ENCODE peak calls at places on chromosome 3, in ten cellular contexts. G, M, R, F, P, C, B, A, D and E are unnamed samples. For H3K4me1, the result is how much of the 10 kb centered on the place peaks cover.

GRCh38 chr3:13204177-13204581 is 130.9 kb upstream of the IQSEC1 start:
- DNase-seq in C (no peak), M (peak), A (no peak), G (peak), B (no peak), D (no peak), F (no peak), R (no peak), P (no peak), E (no peak)

GRCh38 chr3:131326307-131326706 is 55.3 kb upstream of the NUDT16 start:
- DNase-seq in B (no peak), D (no peak), A (no peak), G (no peak), F (no peak), R (no peak), P (no peak), C (no peak), M (no peak), E (no peak)

GRCh38 chr3:94413721-94414106 is 350.9 kb downstream of the NSUN3 start:
- DNase-seq in D (no peak), C (no peak), B (no peak), F (no peak), G (no peak), R (no peak), M (no peak), P (no peak), A (peak), E (no peak)

GRCh38 chr3:8336456-8336855 is 165.2 kb upstream of the LMCD1 start:
- DNase-seq in B (no peak), A (no peak), R (no peak), M (no peak), D (no peak), G (no peak), P (no peak), F (no peak), C (no peak), E (no peak)

GRCh38 chr3:43998374-43998840 is 243.3 kb upstream of the TOPAZ1 start:
- DNase-seq in G (no peak), C (no peak), M (peak), A (no peak), D (no peak), P (no peak), B (no peak), R (no peak), F (no peak), E (no peak)

GRCh38 chr3:162605651-162606204 is 1109.1 kb downstream of the OTOL1 start:
- DNase-seq in F (no peak), A (no peak), B (no peak), C (no peak), R (no peak), D (no peak), G (no peak), P (no peak), M (no peak), E (no peak)

GRCh38 chr3:138877246-138877645 is 42.5 kb upstream of the PIK3CB start:
- DNase-seq in A (no peak), M (no peak), C (no peak), B (no peak), D (no peak), P (no peak), R (no peak), F (no peak), G (no peak), E (no peak)

GRCh38 chr3:66101901-66102300 is 63.2 kb upstream of the MAGI1 start:
- DNase-seq in D (no peak), M (no peak), G (no peak), C (no peak), B (no peak), F (no peak), A (no peak), P (no peak), R (no peak), E (no peak)

GRCh38 chr3:152554980-152555379 is 280.0 kb upstream of the P2RY1 start:
- DNase-seq in D (peak), G (no peak), M (no peak), P (no peak), R (no peak), B (no peak), A (peak), F (no peak), C (no peak), E (no peak)

GRCh38 chr3:71582612-71583568 is 638 bp downstream of the FOXP1 start:
- DNase-seq in B (peak), D (peak), F (peak), M (peak), R (peak), A (peak), P (peak), C (peak), G (peak), E (peak)

GRCh38 chr3:17823816-17824215 is 81.4 kb upstream of the TBC1D5 start:
- DNase-seq in D (no peak), G (no peak), P (no peak), M (no peak), A (no peak), B (no peak), F (no peak), C (no peak), R (no peak), E (no peak)

GRCh38 chr3:124298951-124299350 is 307.0 kb upstream of the ROPN1 start:
- DNase-seq in D (no peak), G (no peak), F (no peak), C (no peak), M (no peak), A (no peak), B (no peak), P (no peak), R (no peak), E (peak)

GRCh38 chr3:24494616-24495333 is at the start of gene THRB:
- DNase-seq in G (peak), M (peak), D (peak), A (no peak), B (peak), P (peak), F (peak), R (no peak), C (peak), E (peak)

GRCh38 chr3:42375121-42375520 is 35.3 kb downstream of the LYZL4 start:
- DNase-seq in R (no peak), F (no peak), D (no peak), G (no peak), C (no peak), B (no peak), A (no peak), M (no peak), P (no peak), E (no peak)

GRCh38 chr3:143306419-143306818 is 186.8 kb downstream of the CHST2 start:
- DNase-seq in R (no peak), A (no peak), C (no peak), B (no peak), P (no peak), M (no peak), F (peak), G (no peak), D (no peak), E (no peak)

GRCh38 chr3:184354121-184354728 is 7.2 kb downstream of the CLCN2 start:
- DNase-seq in P (peak), B (no peak), R (no peak), C (peak), F (peak), M (no peak), G (no peak), A (no peak), D (peak), E (peak)

GRCh38 chr3:173893066-173893465 is 495.5 kb downstream of the NLGN1 start:
- DNase-seq in D (no peak), C (no peak), R (no peak), P (no peak), A (peak), B (no peak), F (no peak), G (no peak), M (no peak), E (no peak)

GRCh38 chr3:141960731-141961130 is 84.3 kb downstream of the ATP1B3 start:
- DNase-seq in R (no peak), B (no peak), C (no peak), M (no peak), G (no peak), D (no peak), P (no peak), A (peak), F (no peak), E (no peak)

GRCh38 chr3:20668411-20668810 is 482.4 kb upstream of the SGO1 start:
- DNase-seq in G (no peak), C (no peak), D (no peak), F (no peak), R (no peak), A (no peak), P (no peak), B (no peak), M (no peak), E (no peak)

GRCh38 chr3:171972965-171973364 is 66.4 kb upstream of the FNDC3B start:
- DNase-seq in C (peak), D (peak), M (no peak), A (no peak), F (no peak), G (no peak), B (peak), R (no peak), P (peak), E (no peak)

GRCh38 chr3:128493221-128494151 is 485 bp upstream of the GATA2 start:
- DNase-seq in M (no peak), B (peak), F (peak), R (no peak), P (peak), A (no peak), G (no peak), D (no peak), C (peak), E (no peak)
- H3K4me1 ChIP-seq in M (under half), B (half or more), F (half or more), R (half or more), P (under half), A (under half), G (under half), D (under half), C (half or more), E (under half)

GRCh38 chr3:112900088-112900487 is 53.4 kb upstream of the CD200R1L start:
- DNase-seq in P (no peak), C (no peak), M (no peak), A (peak), F (no peak), B (no peak), D (no peak), G (no peak), R (no peak), E (no peak)
- H3K27ac ChIP-seq in P (no peak), C (no peak), M (no peak), A (no peak), F (no peak), B (no peak), D (no peak), G (no peak), R (no peak), E (no peak)

GRCh38 chr3:186618318-186618938 is 5.6 kb downstream of the AHSG start:
- DNase-seq in A (no peak), D (no peak), G (no peak), P (no peak), C (no peak), M (no peak), R (no peak), F (no peak), B (no peak), E (peak)
- TF ChIP-seq POLR2A in A (no peak), D (no peak), G (no peak), P (no peak), C (no peak), M (no peak), R (no peak), F (no peak), B (no peak), E (no peak)

DNA sequence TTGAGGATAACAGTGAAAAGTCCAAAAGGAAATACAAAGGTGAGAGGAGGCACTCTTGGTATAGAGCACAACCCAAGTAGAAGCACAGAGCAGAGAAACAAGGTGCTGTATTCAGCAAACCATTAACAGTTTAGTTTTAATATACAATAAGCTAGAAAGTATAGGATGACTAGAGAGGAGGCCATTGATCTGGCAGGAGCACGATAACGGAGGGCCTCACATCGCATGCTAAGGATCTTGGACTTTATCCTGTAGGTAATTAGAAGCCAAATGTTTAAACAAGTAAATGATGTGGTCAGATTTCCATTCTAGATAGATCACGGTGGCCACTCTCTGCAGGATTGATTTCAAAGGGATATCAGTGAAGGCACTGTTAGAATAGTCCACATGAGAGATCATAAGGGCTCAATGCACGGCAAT is 935.0 kb downstream of the ROBO1 start:
- DNase-seq in B (no peak), D (no peak), P (no peak), M (no peak), C (no peak), R (no peak), A (no peak), G (no peak), F (no peak), E (no peak)
- H3K4me1 ChIP-seq in B (under half), D (under half), P (under half), M (under half), C (under half), R (under half), A (under half), G (under half), F (under half), E (under half)

GRCh38 chr3:127214990-127215389 is 22.1 kb downstream of the PRR23E start:
- DNase-seq in G (no peak), A (no peak), R (no peak), F (no peak), P (no peak), M (no peak), D (no peak), B (no peak), C (no peak), E (no peak)
- H3K27ac ChIP-seq in G (no peak), A (no peak), R (no peak), F (no peak), P (no peak), M (no peak), D (no peak), B (no peak), C (no peak), E (no peak)

DNA sequence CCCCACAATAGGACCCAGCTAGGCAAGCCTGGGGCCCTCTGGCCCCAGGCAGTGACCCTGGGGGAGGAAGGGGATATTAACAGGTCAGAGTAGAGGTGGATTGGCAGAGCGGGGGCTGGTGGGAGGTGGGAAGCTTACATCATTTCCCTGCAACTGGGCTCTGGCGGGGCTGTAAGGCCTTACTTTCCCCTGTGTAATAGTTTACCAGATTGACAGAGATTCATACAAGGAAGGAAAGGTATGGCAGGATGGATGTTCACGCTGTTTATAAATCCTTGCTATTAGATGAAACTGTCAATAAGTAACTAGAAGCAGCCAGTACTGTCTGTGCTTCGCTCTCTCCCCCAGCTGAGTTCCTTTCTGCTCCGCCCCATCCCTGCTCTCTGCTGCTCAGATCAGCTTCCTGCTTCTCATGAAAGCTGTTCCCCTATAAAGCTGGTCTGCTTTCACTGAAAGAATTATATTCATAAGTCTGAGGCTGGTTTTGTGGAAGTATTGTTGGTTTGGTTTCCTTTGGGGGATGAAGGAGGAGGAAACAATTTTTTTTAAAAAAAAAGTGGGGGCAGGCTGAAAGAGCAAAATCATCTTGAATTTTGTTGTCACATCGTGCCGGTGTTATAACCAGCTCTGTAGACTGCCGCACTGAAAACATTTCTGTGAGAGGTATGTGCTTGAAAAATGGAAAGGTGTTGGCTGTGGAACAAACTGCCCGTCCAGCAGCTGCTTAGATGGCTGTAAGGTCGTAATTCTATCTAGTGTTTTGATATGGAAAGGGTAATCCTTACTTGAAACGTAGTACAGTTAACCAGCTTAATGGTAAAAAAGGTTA is 76.4 kb downstream of the BBX start:
- DNase-seq in D (peak), F (peak), R (no peak), C (peak), B (peak), M (no peak), G (peak), P (peak), A (peak), E (peak)
- TF ChIP-seq POLR2A in D (no peak), F (no peak), R (no peak), C (peak), B (no peak), M (peak), G (no peak), P (no peak), A (no peak), E (no peak)

GRCh38 chr3:149463921-149464320 is 10.6 kb upstream of the TM4SF4 start:
- DNase-seq in A (no peak), C (no peak), M (peak), D (no peak), G (no peak), F (no peak), R (no peak), B (no peak), P (no peak), E (no peak)

GRCh38 chr3:149465351-149465883 is 9.1 kb upstream of the TM4SF4 start:
- DNase-seq in G (no peak), R (no peak), F (no peak), P (no peak), C (no peak), A (no peak), M (no peak), B (no peak), D (no peak), E (no peak)

GRCh38 chr3:149464706-149465328 is 9.7 kb upstream of the TM4SF4 start:
- DNase-seq in F (no peak), D (no peak), P (no peak), R (no peak), C (no peak), A (no peak), M (peak), G (peak), B (no peak), E (no peak)

GRCh38 chr3:149468504-149469212 is 5.8 kb upstream of the TM4SF4 start:
- DNase-seq in F (no peak), B (no peak), P (no peak), A (no peak), M (no peak), C (peak), D (no peak), R (no peak), G (no peak), E (no peak)

DNA sequence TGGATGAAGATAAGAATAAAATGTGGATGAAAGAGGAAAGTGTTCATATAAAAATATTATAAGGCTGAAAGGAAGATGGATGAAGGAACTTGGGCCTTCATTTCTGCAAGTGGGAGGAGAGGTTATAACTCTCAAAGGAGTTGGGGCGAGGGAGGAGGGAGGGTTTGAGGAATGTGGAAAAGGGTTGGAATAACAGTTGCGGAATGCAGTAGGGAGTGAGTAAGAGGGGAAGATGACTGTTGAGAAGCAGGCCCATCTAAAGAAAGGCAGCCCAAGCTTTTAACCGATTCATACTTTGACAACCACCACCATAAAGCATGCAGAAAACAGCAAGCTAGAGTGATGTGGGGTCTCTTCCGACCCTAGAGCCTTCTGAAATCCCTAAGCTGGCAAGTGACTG is 8.3 kb upstream of the TM4SF4 start:
- DNase-seq in A (peak), G (no peak), P (peak), B (no peak), R (no peak), C (no peak), D (peak), F (no peak), M (no peak), E (no peak)
- H3K4me1 ChIP-seq in A (under half), G (under half), P (under half), B (under half), R (under half), C (under half), D (under half), F (under half), M (under half), E (under half)

DNA sequence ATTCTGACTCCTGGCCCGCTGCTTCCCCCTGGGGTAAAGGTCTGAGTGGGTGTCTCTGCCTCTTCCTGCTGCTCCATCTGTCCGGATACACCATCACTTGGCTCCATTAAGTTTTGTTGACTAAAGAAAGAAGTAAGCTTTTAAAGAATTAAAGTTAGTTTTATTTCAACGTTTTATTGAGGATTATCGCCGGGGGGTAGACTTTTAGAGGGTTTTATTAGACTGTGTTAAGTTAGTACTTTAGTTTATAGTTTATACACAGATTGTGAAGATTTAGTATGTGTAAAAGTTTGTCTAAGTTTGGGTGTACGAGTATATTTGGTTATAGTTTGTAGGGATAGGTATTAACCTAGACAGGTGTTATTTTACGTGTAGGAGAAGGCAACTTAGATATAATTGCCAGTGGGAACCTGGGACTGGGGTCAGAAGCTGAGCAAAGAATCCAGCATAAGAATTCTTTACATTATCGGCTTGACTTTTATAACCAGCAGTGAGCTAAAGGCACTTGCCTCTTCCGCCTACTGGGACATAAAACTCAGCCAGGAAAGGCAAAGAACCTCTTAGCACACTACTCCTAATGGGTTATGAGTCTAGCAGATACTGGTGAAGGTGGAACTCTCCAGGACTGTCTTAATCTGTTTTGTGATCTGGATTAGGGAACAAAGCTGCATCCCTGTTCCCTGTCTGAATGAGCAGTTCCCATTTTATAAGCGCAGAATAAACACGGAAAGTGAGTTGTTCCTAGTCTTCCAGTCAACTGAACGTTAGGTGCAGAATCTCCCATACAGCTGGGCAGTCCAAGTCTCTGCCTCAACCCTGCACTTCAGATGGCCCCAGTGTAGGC is 131.3 kb downstream of the FAM43A start:
- DNase-seq in G (no peak), M (no peak), F (no peak), D (no peak), C (no peak), R (no peak), B (no peak), P (no peak), A (no peak), E (no peak)
- H3K27ac ChIP-seq in G (no peak), M (no peak), F (no peak), D (no peak), C (no peak), R (no peak), B (no peak), P (no peak), A (no peak), E (no peak)